ENCODE peak calls at places on chromosomes 7 and 10, in ten cellular contexts. Y is lower lobe of right lung; T is tibial artery; S is heart right ventricle; O is AG09309; W is K562; Q is mammary epithelial cell; A is brain microvascular endothelial cell; C is CD8-positive, alpha-beta T cell; R is neural crest cell. I is an unnamed sample.

GRCh38 chr7:47617131-47617530 is 35.2 kb upstream of the TNS3 start:
- DNase-seq in A (no peak), T (no peak), Q (no peak), S (no peak), R (no peak), C (no peak), W (no peak), O (no peak), Y (no peak), I (no peak)

GRCh38 chr7:86978804-86979506 is 80.5 kb downstream of the ELAPOR2 start:
- DNase-seq in W (no peak), Q (no peak), Y (no peak), S (no peak), T (no peak), R (no peak), O (no peak), C (no peak), A (no peak), I (no peak)

GRCh38 chr7:115980175-115980574 is 50.4 kb downstream of the TFEC start:
- DNase-seq in A (no peak), Y (no peak), S (no peak), W (no peak), R (no peak), C (no peak), Q (no peak), T (no peak), O (no peak), I (no peak)

GRCh38 chr10:89695307-89695706 is 6.1 kb upstream of the KIF20B start:
- DNase-seq in Q (no peak), S (no peak), C (no peak), T (no peak), A (no peak), O (no peak), Y (no peak), W (no peak), R (no peak), I (no peak)

GRCh38 chr7:9937944-9938631 is 1035.6 kb upstream of the PHF14 start:
- DNase-seq in T (no peak), R (no peak), A (no peak), W (no peak), C (no peak), Q (peak), S (no peak), Y (no peak), O (no peak), I (no peak)

GRCh38 chr7:134067164-134067563 is 60.0 kb upstream of the LRGUK start:
- DNase-seq in A (no peak), Y (no peak), O (no peak), W (no peak), R (no peak), T (no peak), S (no peak), Q (no peak), C (no peak), I (no peak)

GRCh38 chr10:112201334-112201733 is 17.8 kb upstream of the GPAM start:
- DNase-seq in C (no peak), A (no peak), Y (no peak), S (no peak), T (no peak), W (no peak), Q (no peak), R (no peak), O (no peak), I (no peak)

GRCh38 chr10:30562787-30563186 is 66.8 kb downstream of the LYZL2 start:
- DNase-seq in Y (no peak), S (no peak), R (no peak), O (no peak), W (no peak), A (no peak), Q (peak), T (no peak), C (no peak), I (no peak)

GRCh38 chr10:114638874-114639625 is 19.0 kb downstream of the ABLIM1 start:
- DNase-seq in T (no peak), Y (no peak), R (no peak), S (no peak), A (peak), C (no peak), Q (peak), O (peak), W (no peak), I (no peak)

GRCh38 chr10:70956029-70956759 is 67.8 kb upstream of the PCBD1 start:
- DNase-seq in Q (no peak), S (no peak), Y (no peak), T (no peak), C (no peak), A (no peak), O (no peak), W (peak), R (no peak), I (no peak)

GRCh38 chr10:58827381-58827780 is 314.7 kb downstream of the BICC1 start:
- DNase-seq in W (no peak), R (no peak), Y (no peak), O (no peak), A (no peak), Q (no peak), T (no peak), S (no peak), C (no peak), I (no peak)

GRCh38 chr10:58823983-58824382 is 311.3 kb downstream of the BICC1 start:
- DNase-seq in W (no peak), Q (no peak), Y (no peak), O (no peak), T (no peak), C (no peak), S (no peak), A (no peak), R (no peak), I (no peak)

GRCh38 chr10:58820386-58820785 is 307.7 kb downstream of the BICC1 start:
- DNase-seq in T (no peak), C (no peak), R (no peak), Q (no peak), Y (no peak), A (no peak), W (no peak), O (no peak), S (no peak), I (no peak)

GRCh38 chr10:58820862-58821559 is 308.3 kb downstream of the BICC1 start:
- DNase-seq in R (no peak), W (no peak), O (peak), Q (peak), C (no peak), A (peak), Y (no peak), T (no peak), S (no peak), I (no peak)

GRCh38 chr10:58824396-58824795 is 311.7 kb downstream of the BICC1 start:
- DNase-seq in W (no peak), O (no peak), R (no peak), T (no peak), A (no peak), Q (no peak), S (no peak), C (no peak), Y (no peak), I (no peak)
- TF ChIP-seq CTCF in W (no peak), O (no peak), R (no peak), T (no peak), A (no peak), Q (no peak), S (no peak), C (no peak), Y (no peak), I (no peak)

GRCh38 chr10:63132651-63133055 is 475 bp upstream of the NRBF2 start:
- DNase-seq in Q (no peak), S (no peak), A (no peak), O (no peak), C (no peak), R (no peak), T (no peak), W (no peak), Y (no peak), I (no peak)
- TF ChIP-seq CTCF in Q (no peak), S (no peak), A (no peak), O (no peak), C (no peak), R (no peak), T (no peak), W (peak), Y (no peak), I (no peak)

DNA sequence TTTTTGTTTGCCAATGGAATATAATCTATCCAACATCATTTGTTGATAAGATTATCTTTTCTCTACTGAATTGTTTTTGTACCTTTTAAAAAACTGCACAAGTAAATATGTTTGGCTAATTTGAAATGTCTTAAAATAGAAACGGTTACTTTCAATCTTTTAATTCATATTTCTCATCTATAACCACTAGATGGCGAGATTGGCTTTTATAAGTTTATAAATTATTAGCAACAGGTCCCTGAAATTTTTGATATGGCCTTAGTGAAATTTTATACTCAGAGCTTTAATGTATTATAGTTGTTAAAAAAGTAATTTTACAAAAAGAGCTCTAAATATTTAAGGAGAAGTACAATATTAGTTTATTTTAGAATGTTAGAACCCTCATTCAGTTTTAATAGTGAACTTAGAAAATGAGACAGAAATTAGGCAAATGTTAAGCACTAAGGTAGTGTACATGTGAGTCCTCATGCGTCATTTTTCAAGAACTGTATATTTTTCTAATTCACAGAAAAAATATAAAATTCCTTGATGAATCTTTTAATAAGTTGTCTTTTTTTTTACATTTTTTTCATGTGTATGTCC is 592.5 kb downstream of the ARL4A start:
- DNase-seq in O (no peak), R (no peak), W (no peak), Q (no peak), A (no peak), T (no peak), Y (no peak), S (no peak), C (no peak), I (no peak)
- TF ChIP-seq CTCF in O (no peak), R (peak), W (peak), Q (peak), A (no peak), T (peak), Y (peak), S (peak), C (peak), I (peak)

DNA sequence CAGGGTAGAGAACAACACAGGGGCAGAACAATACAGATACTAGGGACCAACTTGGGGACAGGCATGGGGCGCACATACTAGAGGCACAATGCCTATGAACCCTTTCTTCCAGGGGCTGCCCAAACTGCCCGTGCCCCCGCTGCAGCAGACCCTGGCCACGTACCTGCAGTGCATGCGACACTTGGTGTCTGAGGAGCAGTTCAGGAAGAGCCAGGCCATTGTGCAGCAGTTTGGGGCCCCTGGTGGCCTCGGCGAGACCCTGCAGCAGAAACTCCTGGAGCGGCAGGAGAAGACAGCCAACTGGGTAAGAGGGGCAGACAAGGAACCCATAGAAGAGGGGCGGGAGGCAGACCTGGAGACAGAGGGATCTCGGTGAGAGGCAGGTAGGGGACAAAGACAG is 5.8 kb downstream of the CHAT start:
- DNase-seq in O (no peak), T (no peak), W (peak), Y (no peak), Q (no peak), A (no peak), R (no peak), C (no peak), S (no peak), I (no peak)
- TF ChIP-seq CTCF in O (no peak), T (no peak), W (peak), Y (no peak), Q (no peak), A (peak), R (no peak), C (no peak), S (no peak), I (no peak)